ENCODE peak calls at places on chromosomes 2 and 18, in ten cellular contexts. I is stomach; M is IMR-90; K is left lung; T is AG04450; D is CD8-positive, alpha-beta memory T cell; O is ovary; E is adrenal gland; Z is HepG2; Y is tibial nerve. A is an unnamed sample.

GRCh38 chr2:158953926-158954763 is 14.3 kb upstream of the TANC1 start:
- DNase-seq in I (peak; percentile 80), M (peak; percentile 89), K (no peak), T (no peak), D (no peak), O (peak; percentile 89), E (peak; percentile 79), Z (peak; percentile 77), Y (peak; percentile 77), A (peak; percentile 74)

GRCh38 chr2:234494361-234495075 is 2.4 kb downstream of the ARL4C start:
- DNase-seq in I (peak; percentile 37), M (peak; percentile 66), K (no peak), T (no peak), D (no peak), O (no peak), E (no peak), Z (no peak), Y (no peak), A (no peak)

GRCh38 chr2:32820701-32821100 is 126.1 kb upstream of the LTBP1 start:
- DNase-seq in I (no peak), M (no peak), K (no peak), T (no peak), D (no peak), O (no peak), E (no peak), Z (no peak), Y (no peak), A (no peak)

GRCh38 chr2:54964271-54964670 is 86.0 kb downstream of the RTN4 start:
- DNase-seq in I (no peak), M (peak; percentile 60), K (no peak), T (no peak), D (no peak), O (no peak), E (no peak), Z (no peak), Y (no peak), A (no peak)

GRCh38 chr2:132568679-132569078 is 101.3 kb downstream of the LYPD1 start:
- DNase-seq in I (no peak), M (no peak), K (no peak), T (no peak), D (no peak), O (no peak), E (no peak), Z (no peak), Y (no peak), A (no peak)

GRCh38 chr2:179107179-179107541 is 57.2 kb upstream of the CCDC141 start:
- DNase-seq in I (no peak), M (no peak), K (no peak), T (no peak), D (no peak), O (no peak), E (no peak), Z (no peak), Y (no peak), A (no peak)

GRCh38 chr2:188609321-188610049 is 317.8 kb downstream of the GULP1 start:
- DNase-seq in I (no peak), M (peak; percentile 40), K (no peak), T (no peak), D (no peak), O (no peak), E (no peak), Z (no peak), Y (no peak), A (no peak)

GRCh38 chr2:136214801-136215200 is 96.9 kb upstream of the CXCR4 start:
- DNase-seq in I (no peak), M (no peak), K (no peak), T (no peak), D (no peak), O (no peak), E (no peak), Z (no peak), Y (no peak), A (no peak)

GRCh38 chr2:161992526-161992925 is 81.5 kb downstream of the DPP4 start:
- DNase-seq in I (no peak), M (no peak), K (no peak), T (no peak), D (no peak), O (no peak), E (no peak), Z (no peak), Y (no peak), A (no peak)

DNA sequence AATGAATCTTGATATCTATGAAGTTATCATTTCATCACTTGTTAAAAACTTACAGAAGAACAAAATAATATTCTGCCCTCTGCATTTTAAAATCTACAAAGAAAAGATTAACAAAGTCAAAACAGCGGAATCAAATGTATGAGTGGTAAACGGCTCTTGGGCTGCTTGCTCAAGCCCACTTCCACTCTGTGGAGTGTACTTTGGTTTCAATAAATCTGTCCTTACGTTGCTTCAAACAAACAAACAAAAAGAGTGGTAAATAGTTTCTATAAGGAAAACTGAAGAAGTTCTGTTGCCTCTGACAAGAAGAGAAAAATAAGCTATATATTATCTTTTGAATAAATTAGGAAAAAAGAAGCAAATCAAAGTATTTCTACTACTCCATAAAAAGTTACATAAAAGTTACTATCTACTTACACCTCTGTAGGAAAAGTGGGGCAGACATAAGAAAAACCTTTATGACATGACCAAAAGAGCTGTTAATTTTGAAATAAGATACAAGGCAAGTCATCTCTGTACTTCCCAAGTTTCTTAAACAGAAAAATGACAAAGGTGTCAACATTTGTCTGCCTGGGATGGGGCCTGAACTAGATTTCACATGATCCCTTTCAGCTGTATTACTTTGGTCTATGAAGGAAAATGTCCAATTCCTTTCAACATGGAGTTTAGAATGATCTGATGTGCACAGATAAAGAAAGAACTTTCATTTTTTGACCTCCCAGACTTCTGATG is 56.5 kb downstream of the MGAT4A start:
- DNase-seq in I (no peak), M (no peak), K (no peak), T (no peak), D (no peak), O (no peak), E (no peak), Z (no peak), Y (no peak), A (no peak)
- H3K27ac ChIP-seq in I (no peak overlapping the region), M (no peak overlapping the region), K (no peak overlapping the region), T (no peak overlapping the region), D (no peak overlapping the region), O (no peak overlapping the region), E (no peak overlapping the region), Z (no peak overlapping the region), Y (no peak overlapping the region), A (no peak overlapping the region)

GRCh38 chr2:236164201-236164982 is 3.8 kb downstream of the GBX2 start:
- DNase-seq in I (no peak), M (no peak), K (no peak), T (no peak), D (no peak), O (no peak), E (no peak), Z (no peak), Y (no peak), A (no peak)

GRCh38 chr2:236166157-236166780 is 1.9 kb downstream of the GBX2 start:
- DNase-seq in I (no peak), M (no peak), K (no peak), T (no peak), D (no peak), O (no peak), E (no peak), Z (no peak), Y (no peak), A (no peak)

GRCh38 chr2:236163483-236164200 is 4.5 kb downstream of the GBX2 start:
- DNase-seq in I (no peak), M (no peak), K (no peak), T (no peak), D (no peak), O (no peak), E (no peak), Z (no peak), Y (no peak), A (no peak)

GRCh38 chr2:236165491-236166156 is 2.6 kb downstream of the GBX2 start:
- DNase-seq in I (no peak), M (no peak), K (no peak), T (no peak), D (no peak), O (no peak), E (no peak), Z (no peak), Y (no peak), A (no peak)

GRCh38 chr2:236164983-236165301 is 3.2 kb downstream of the GBX2 start:
- DNase-seq in I (no peak), M (no peak), K (no peak), T (no peak), D (no peak), O (no peak), E (no peak), Z (no peak), Y (no peak), A (no peak)
- H3K27me3 ChIP-seq in I (peaks cover 100% of the 10 kb centered on the region), M (peaks cover 99% of the 10 kb centered on the region), K (peaks cover 96% of the 10 kb centered on the region), T (peaks cover 92% of the 10 kb centered on the region), D (peaks cover 7% of the 10 kb centered on the region), O (peaks cover 5% of the 10 kb centered on the region), E (peaks cover 96% of the 10 kb centered on the region), Z (peaks cover 95% of the 10 kb centered on the region), Y (peaks cover 94% of the 10 kb centered on the region), A (peaks cover 95% of the 10 kb centered on the region)

DNA sequence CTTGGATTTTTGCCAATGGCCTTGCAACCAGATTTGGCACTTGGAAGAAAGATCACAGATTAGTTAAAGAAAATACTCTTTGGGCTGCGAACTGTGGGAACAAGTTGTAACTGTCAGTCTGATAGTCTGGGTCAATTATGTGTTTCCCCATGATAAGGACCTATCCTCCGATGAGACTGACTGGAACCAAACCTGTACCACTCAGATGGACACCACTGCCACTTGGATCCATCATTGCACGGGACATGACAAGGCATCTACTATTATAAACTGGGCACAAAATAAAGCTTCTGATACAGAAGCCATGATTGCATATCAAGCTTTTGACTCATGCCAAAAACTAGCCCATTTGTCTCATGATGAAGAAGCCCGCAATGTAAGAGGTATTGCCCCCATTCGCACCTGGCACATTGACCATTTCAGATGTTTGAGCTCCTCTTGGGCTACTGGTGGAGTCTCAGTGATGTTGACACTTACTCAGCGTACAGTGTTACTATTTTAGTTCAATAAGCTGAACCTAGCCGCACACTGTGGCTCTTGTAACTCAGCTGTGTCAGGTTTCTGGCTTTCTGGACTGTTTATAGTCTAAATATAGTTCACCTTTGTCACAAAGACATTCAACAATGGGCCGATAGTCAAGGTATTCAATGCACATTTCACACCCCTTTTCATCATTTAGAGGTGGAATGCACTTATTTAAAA is 179.8 kb upstream of the RBBP8 start:
- DNase-seq in I (no peak), M (no peak), K (no peak), T (no peak), D (no peak), O (no peak), E (no peak), Z (no peak), Y (no peak), A (no peak)
- H3K27ac ChIP-seq in I (no peak overlapping the region), M (no peak overlapping the region), K (no peak overlapping the region), T (no peak overlapping the region), D (no peak overlapping the region), O (no peak overlapping the region), E (no peak overlapping the region), Z (no peak overlapping the region), Y (no peak overlapping the region), A (no peak overlapping the region)

DNA sequence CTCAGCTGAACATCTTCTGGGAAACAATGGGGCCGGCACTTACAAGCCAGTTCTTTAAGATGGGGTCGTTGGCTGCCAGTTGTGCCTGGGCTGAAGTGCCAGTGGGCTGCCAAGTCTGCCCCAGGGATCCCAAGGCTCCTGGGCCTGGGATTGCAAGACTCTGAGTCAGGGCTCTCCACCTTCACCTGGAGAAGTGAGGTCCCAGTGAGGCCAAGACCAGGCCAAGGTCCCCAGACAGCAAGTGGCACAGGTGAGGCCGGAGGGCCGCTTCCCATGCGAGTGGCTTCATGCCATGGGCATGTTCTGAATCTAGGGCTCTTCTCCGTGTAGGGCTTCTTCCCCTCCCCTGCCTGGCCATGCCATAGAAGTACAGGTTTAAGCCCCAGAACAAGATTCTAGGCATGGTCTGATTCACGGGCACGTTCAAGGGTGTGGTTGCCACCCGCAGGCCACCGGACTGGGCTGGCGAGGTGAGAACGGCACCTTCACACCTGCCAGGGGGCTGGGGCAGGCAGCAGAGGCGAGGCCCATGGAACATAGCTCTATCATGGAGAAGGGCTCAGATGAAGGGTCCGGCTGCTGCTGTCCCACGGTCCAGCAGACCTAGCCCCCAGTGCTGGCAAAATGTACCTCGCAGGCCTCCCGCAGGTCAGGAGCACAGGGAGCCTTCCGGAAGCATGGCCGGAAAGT is 36.4 kb downstream of the TWIST2 start:
- DNase-seq in I (no peak), M (no peak), K (no peak), T (no peak), D (no peak), O (no peak), E (no peak), Z (no peak), Y (no peak), A (no peak)
- H3K27me3 ChIP-seq in I (peaks cover 6% of the 10 kb centered on the region), M (no peaks in the 10 kb centered on the region), K (no peaks in the 10 kb centered on the region), T (no peaks in the 10 kb centered on the region), D (no peaks in the 10 kb centered on the region), O (no peaks in the 10 kb centered on the region), E (no peaks in the 10 kb centered on the region), Z (peaks cover 69% of the 10 kb centered on the region), Y (no peaks in the 10 kb centered on the region), A (peaks cover 36% of the 10 kb centered on the region)